ENCODE peak calls at places on chromosomes 1 and 21, in five cellular contexts. T is GM12865; S is GM23248; O is CD8-positive, alpha-beta memory T cell; I is tibial artery. Z is an unnamed sample.

GRCh38 chr1:8987881-8988617 is 38.2 kb downstream of the SLC2A7 start:
- DNase-seq in T (peak; percentile 54), I (peak; percentile 72), S (peak; percentile 65), O (peak; percentile 39), Z (peak; percentile 62)

GRCh38 chr1:226441629-226442028 is 33.7 kb upstream of the PARP1 start:
- DNase-seq in I (no peak), T (no peak), S (no peak), O (no peak), Z (no peak)

GRCh38 chr1:35708179-35708891 is 10.3 kb downstream of the C1orf216 start:
- DNase-seq in T (no peak), S (peak; percentile 43), I (no peak), O (no peak), Z (no peak)

GRCh38 chr1:212785871-212786270 is 5.7 kb downstream of the NSL1 start:
- DNase-seq in T (no peak), O (no peak), S (no peak), I (no peak), Z (no peak)

GRCh38 chr1:106876384-106876783 is 180.1 kb upstream of the PRMT6 start:
- DNase-seq in T (peak; percentile 9), S (no peak), O (no peak), I (no peak), Z (no peak)

GRCh38 chr1:239718997-239719628 is 332.7 kb downstream of the CHRM3 start:
- DNase-seq in O (peak; percentile 13), T (no peak), S (no peak), I (no peak), Z (no peak)

GRCh38 chr1:24683713-24684162 is 40.6 kb downstream of the SRRM1 start:
- DNase-seq in T (no peak), O (no peak), S (peak; percentile 95), I (no peak), Z (no peak)

GRCh38 chr1:211327341-211327921 is 798 bp downstream of the TRAF5 start:
- DNase-seq in O (peak; percentile 44), T (peak; percentile 68), I (no peak), S (peak; percentile 85), Z (no peak)

GRCh38 chr1:31712041-31712440 is 8.2 kb upstream of the COL16A1 start:
- DNase-seq in T (no peak), S (peak; percentile 71), I (no peak), O (no peak), Z (no peak)

GRCh38 chr1:53295746-53296722 is 31.8 kb downstream of the LRP8 start:
- DNase-seq in T (peak; percentile 62), S (peak; percentile 20), I (no peak), O (no peak), Z (no peak)

GRCh38 chr1:87091425-87091824 is 177.0 kb downstream of the HS2ST1 start:
- DNase-seq in O (no peak), T (no peak), I (no peak), S (no peak), Z (no peak)

GRCh38 chr1:42742141-42742540 is 2.1 kb upstream of the CLDN19 start:
- DNase-seq in O (no peak), T (no peak), S (no peak), I (no peak), Z (no peak)

GRCh38 chr1:58162952-58163550 is 383.5 kb downstream of the OMA1 start:
- DNase-seq in I (no peak), S (peak; percentile 80), O (no peak), T (peak; percentile 40), Z (no peak)

GRCh38 chr1:22142315-22143064 is 407 bp downstream of the WNT4 start:
- DNase-seq in T (no peak), S (peak; percentile 61), O (no peak), I (no peak), Z (no peak)

GRCh38 chr1:59146651-59147358 is 150.1 kb upstream of the FGGY start:
- DNase-seq in O (peak; percentile 46), S (peak; percentile 62), T (peak; percentile 78), I (peak; percentile 80), Z (peak; percentile 69)

GRCh38 chr1:6028042-6028895 is 17.4 kb upstream of the KCNAB2 start:
- DNase-seq in S (no peak), T (peak; percentile 75), I (no peak), O (peak; percentile 78), Z (peak; percentile 61)

GRCh38 chr1:113074237-113074636 is 1.2 kb downstream of the LRIG2 start:
- DNase-seq in S (peak; percentile 33), O (no peak), I (no peak), T (peak; percentile 60), Z (no peak)

GRCh38 chr1:205396972-205397616 is 24.8 kb downstream of the LEMD1 start:
- DNase-seq in S (peak; percentile 63), T (peak; percentile 33), I (no peak), O (peak; percentile 47), Z (no peak)

DNA sequence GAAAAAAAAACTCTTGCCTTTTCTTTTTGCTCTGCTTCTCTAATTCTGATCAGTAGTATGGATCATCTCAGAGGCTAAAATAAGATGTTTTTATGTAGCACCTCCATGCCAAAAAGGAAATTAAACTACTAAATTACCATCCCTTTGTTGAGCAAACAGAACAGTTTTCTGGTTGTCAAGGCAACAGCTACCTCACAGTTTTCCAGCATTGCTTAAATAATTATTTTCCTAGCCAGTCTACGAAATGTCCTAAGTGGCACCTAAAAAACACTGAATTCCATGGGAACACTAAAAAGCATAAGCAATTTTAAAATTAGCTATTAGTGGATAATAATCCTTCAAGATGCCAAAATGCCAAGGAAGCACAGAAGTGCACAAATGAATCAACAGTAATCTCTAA is 61.7 kb downstream of the ARID4B start:
- DNase-seq in I (no peak), O (no peak), T (no peak), S (peak; percentile 45), Z (no peak)
- H3K4me3 ChIP-seq in I (no peak overlapping the region), O (no peak overlapping the region), T (no peak overlapping the region), S (no peak overlapping the region), Z (no peak overlapping the region)

GRCh38 chr1:121458291-121459048 is 273.7 kb downstream of the SRGAP2C start:
- DNase-seq in I (no peak), O (peak; percentile 27), S (no peak), T (peak; percentile 54), Z (no peak)
- H3K4me3 ChIP-seq in I (no peak overlapping the region), O (peak overlapping the region; percentile 48), S (no peak overlapping the region), T (no peak overlapping the region), Z (no peak overlapping the region)

GRCh38 chr1:3061981-3062615 is 6.9 kb upstream of the PRDM16 start:
- DNase-seq in O (no peak), S (peak; percentile 23), I (no peak), T (no peak), Z (no peak)
- H3K4me3 ChIP-seq in O (no peak overlapping the region), S (no peak overlapping the region), I (no peak overlapping the region), T (no peak overlapping the region), Z (no peak overlapping the region)

DNA sequence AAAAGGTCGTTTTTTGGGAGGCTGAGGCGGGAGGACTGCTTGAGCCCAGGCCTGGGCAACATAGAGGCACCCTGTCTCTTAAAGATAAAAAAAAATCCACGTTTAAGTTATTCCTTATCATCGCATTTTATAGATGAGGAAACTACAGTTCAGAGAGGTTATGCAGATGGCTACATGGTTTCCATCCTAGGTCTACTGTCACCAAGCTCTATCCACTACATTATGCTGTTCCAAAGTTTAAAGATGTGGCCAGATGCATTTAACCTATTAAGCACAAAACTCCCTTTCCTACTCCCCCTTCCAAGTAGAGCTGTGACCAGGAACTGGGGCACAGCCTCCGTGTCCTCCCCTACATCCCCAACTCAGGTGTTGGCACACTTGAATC is 1.4 kb downstream of the TAF5L start:
- DNase-seq in T (no peak), S (no peak), I (no peak), O (no peak), Z (no peak)
- H3K4me3 ChIP-seq in T (peak overlapping the region; percentile 86), S (peak overlapping the region; percentile 90), I (peak overlapping the region; percentile 77), O (peak overlapping the region; percentile 89), Z (peak overlapping the region; percentile 69)

GRCh38 chr21:28608646-28609045 is 384.0 kb downstream of the LTN1 start:
- DNase-seq in T (no peak), S (peak; percentile 37), O (no peak), I (no peak), Z (no peak)
- H3K4me3 ChIP-seq in T (no peak overlapping the region), S (no peak overlapping the region), O (no peak overlapping the region), I (no peak overlapping the region), Z (no peak overlapping the region)

GRCh38 chr1:178934574-178934945 is 63.7 kb upstream of the ANGPTL1 start:
- DNase-seq in T (no peak), O (no peak), I (no peak), S (no peak), Z (no peak)

GRCh38 chr1:178933709-178934573 is 63.1 kb upstream of the ANGPTL1 start:
- DNase-seq in O (no peak), T (peak; percentile 17), I (peak; percentile 67), S (no peak), Z (no peak)

GRCh38 chr1:178932966-178933603 is 62.2 kb upstream of the ANGPTL1 start:
- DNase-seq in S (no peak), O (no peak), I (no peak), T (no peak), Z (no peak)

GRCh38 chr1:178931843-178932551 is 61.1 kb upstream of the ANGPTL1 start:
- DNase-seq in S (peak; percentile 53), T (no peak), O (no peak), I (peak; percentile 92), Z (no peak)

GRCh38 chr1:178932552-178932906 is 61.7 kb upstream of the ANGPTL1 start:
- DNase-seq in T (no peak), I (no peak), O (no peak), S (peak; percentile 15), Z (no peak)
- H3K4me3 ChIP-seq in T (no peak overlapping the region), I (no peak overlapping the region), O (no peak overlapping the region), S (no peak overlapping the region), Z (no peak overlapping the region)

DNA sequence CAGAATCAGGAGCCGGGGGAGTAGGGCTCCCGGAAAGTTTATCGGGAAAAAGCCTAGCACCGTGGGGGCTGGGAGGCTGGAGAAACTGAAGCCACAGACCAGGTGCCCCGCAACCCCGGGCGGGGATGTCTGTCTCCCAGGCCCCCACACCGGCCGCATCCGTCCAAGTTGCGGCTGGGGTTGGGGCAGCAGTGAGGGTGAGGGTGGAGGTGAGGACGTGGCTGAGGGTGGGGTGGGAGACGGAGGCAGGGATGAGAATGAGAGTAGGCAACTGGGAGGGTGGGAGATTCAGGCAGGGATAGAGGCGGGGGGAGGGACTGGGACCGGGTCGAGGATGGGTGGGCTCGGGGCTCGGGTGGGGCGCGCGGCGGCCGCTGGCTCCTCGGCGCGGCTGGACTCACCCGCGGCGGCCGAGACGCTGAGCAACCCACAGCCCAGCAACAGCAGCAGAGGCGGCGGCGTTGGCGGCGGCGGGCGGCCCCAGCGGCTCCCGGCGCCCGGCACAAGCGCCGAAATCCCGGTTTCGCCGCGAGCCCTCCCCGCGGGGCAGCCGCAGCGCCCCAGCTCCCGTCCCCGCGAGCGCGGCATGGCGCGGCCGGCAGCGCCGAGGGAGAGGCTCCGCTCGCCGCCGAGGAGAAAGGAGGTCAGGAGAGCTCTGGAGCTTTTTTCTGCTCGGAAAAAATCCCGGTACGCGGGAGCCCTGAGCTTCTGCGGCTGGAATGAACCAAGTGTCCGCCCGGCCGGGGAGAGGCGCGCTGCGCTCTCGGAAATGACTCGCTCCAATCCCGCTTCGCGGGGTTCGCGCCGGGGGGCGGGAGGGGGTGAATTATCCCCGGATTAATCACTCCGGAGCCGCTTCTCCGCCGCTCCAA is at the start of gene CSMD2:
- DNase-seq in T (no peak), O (no peak), I (no peak), S (peak; percentile 87), Z (peak; percentile 56)
- H3K4me3 ChIP-seq in T (no peak within 1 kb of the TSS), O (no peak within 1 kb of the TSS), I (peak within 1 kb of the TSS; percentile 35), S (peak within 1 kb of the TSS; percentile 89), Z (peak within 1 kb of the TSS; percentile 42)

DNA sequence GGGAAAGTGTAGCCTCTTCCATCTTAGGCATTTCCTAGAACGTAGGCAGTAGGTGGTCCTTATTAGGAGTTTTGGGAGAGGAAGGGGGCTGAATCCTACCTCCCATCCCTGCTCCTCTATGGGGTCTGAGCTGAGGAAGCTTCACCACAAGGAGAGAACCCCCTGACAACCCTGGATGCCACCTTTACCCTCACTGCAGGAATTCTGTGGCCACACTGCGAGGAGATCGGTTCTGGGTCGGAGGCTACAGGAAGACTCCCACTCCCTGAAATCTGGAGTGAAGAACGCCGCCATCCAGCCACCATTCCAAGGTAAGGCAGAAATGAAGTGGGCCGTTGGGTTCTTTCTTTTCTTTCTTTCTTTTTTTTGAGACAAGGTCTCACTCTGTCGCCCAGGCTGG is 1.5 kb downstream of the MX1 start:
- DNase-seq in T (no peak), S (no peak), I (peak; percentile 25), O (no peak), Z (no peak)
- H3K4me3 ChIP-seq in T (peak overlapping the region; percentile 79), S (no peak overlapping the region), I (no peak overlapping the region), O (no peak overlapping the region), Z (no peak overlapping the region)